ENCODE peak calls at places on chromosome 3, in seven cellular contexts. B is activated T-cell treated with anti-CD3 and anti-CD28 coated beads for 24 hours; W is stimulated activated CD4-positive, alpha-beta T cell treated with anti-CD3 and anti-CD28 coated beads, Interleukin-12 subunit alpha, Interleukin-12 subunit beta, amount 100 ng/mL, for 48 hours; V is brain microvascular endothelial cell; O is activated naive CD8-positive, alpha-beta T cell treated with anti-CD3 and anti-CD28 coated beads, Interleukin-2, amount 50 U/mL, for 24 hours; Y is NCI-H1092; K is T follicular helper cell. I is an unnamed sample.

GRCh38 chr3:143736205-143736604 is 112.1 kb downstream of the SLC9A9 start:
- DNase-seq in B (no peak), W (no peak), V (no peak), O (no peak), Y (no peak), K (no peak), I (no peak)

GRCh38 chr3:41881233-41881821 is 80.6 kb downstream of the ULK4 start:
- DNase-seq in B (peak; percentile 4), W (no peak), V (peak; percentile 16), O (no peak), Y (no peak), K (no peak), I (no peak)

GRCh38 chr3:152352559-152352958 is 83.8 kb downstream of the MBNL1 start:
- DNase-seq in B (no peak), W (no peak), V (peak; percentile 44), O (no peak), Y (no peak), K (no peak), I (no peak)

GRCh38 chr3:52245322-52246263 is at the start of gene PPM1M:
- DNase-seq in B (no peak), W (no peak), V (no peak), O (peak; percentile 63), Y (no peak), K (peak; percentile 49), I (no peak)

GRCh38 chr3:194212869-194213320 is 76.9 kb downstream of the HES1 start:
- DNase-seq in B (no peak), W (no peak), V (no peak), O (no peak), Y (no peak), K (no peak), I (no peak)

GRCh38 chr3:171374661-171375285 is 85.4 kb downstream of the TNIK start:
- DNase-seq in B (no peak), W (no peak), V (peak; percentile 87), O (no peak), Y (no peak), K (no peak), I (no peak)

GRCh38 chr3:39961404-39961693 is 151.9 kb downstream of the MYRIP start:
- DNase-seq in B (no peak), W (no peak), V (no peak), O (no peak), Y (no peak), K (no peak), I (no peak)

GRCh38 chr3:49017646-49017977 is 768 bp downstream of the DALRD3 start:
- DNase-seq in B (no peak), W (no peak), V (no peak), O (no peak), Y (no peak), K (no peak), I (no peak)

GRCh38 chr3:123163146-123163545 is 38.6 kb upstream of the SEC22A start:
- DNase-seq in B (no peak), W (no peak), V (no peak), O (no peak), Y (no peak), K (no peak), I (no peak)

GRCh38 chr3:14223595-14223994 is 45.0 kb downstream of the LSM3 start:
- DNase-seq in B (no peak), W (no peak), V (no peak), O (no peak), Y (no peak), K (no peak), I (no peak)